ENCODE peak calls at places on chromosomes 5 and 9, in four cellular contexts. C is heart right ventricle, E is neuronal stem cell, Z is NT2/D1. H is an unnamed sample. For H3K4me1 and H3K27me3, the result is how much of the 10 kb centered on the place peaks cover.

GRCh38 chr9:684055-684949 is 157.2 kb upstream of the DMRT1 start:
- DNase-seq in C (no peak), E (peak), Z (peak), H (no peak)

GRCh38 chr9:134216961-134217360 is 52.6 kb upstream of the RNU6ATAC start:
- DNase-seq in C (no peak), E (no peak), Z (no peak), H (no peak)

GRCh38 chr5:14321936-14322335 is 178.8 kb downstream of the TRIO start:
- DNase-seq in C (no peak), E (no peak), Z (no peak), H (no peak)

GRCh38 chr5:93328833-93329232 is 252.2 kb downstream of the NR2F1-AS1 start:
- DNase-seq in C (no peak), E (no peak), Z (no peak), H (no peak)

GRCh38 chr5:95620030-95620869 is at the start of gene GPR150:
- DNase-seq in C (peak), E (peak), Z (no peak), H (no peak)

GRCh38 chr5:62585751-62586150 is 7.1 kb downstream of the LRRC70 start:
- DNase-seq in C (no peak), E (no peak), Z (no peak), H (no peak)

GRCh38 chr5:17436345-17436744 is 61.7 kb upstream of the TAF11L2 start:
- DNase-seq in C (no peak), E (no peak), Z (no peak), H (no peak)

GRCh38 chr9:4167040-4167671 is 132.7 kb downstream of the GLIS3 start:
- DNase-seq in C (no peak), E (no peak), Z (no peak), H (no peak)

GRCh38 chr5:129096382-129096991 is 1.9 kb downstream of the ISOC1 start:
- DNase-seq in C (no peak), E (no peak), Z (no peak), H (no peak)

GRCh38 chr5:81303563-81303962 is 2.2 kb downstream of the ZCCHC9 start:
- DNase-seq in C (no peak), E (no peak), Z (no peak), H (no peak)

GRCh38 chr5:139593716-139594319 is 32.7 kb downstream of the UBE2D2 start:
- DNase-seq in C (no peak), E (no peak), Z (no peak), H (no peak)

GRCh38 chr5:44332360-44332971 is 56.8 kb downstream of the FGF10 start:
- DNase-seq in C (no peak), E (peak), Z (peak), H (peak)

GRCh38 chr5:141402553-141403328 is at the start of gene PCDHGA9:
- DNase-seq in C (no peak), E (no peak), Z (no peak), H (no peak)

GRCh38 chr5:10674582-10674981 is 86.5 kb downstream of the DAP start:
- DNase-seq in C (no peak), E (no peak), Z (no peak), H (no peak)

GRCh38 chr5:116622375-116623075 is 47.9 kb upstream of the SEMA6A start:
- DNase-seq in C (no peak), E (no peak), Z (no peak), H (no peak)

GRCh38 chr5:174119386-174119785 is 73.9 kb downstream of the NSG2 start:
- DNase-seq in C (no peak), E (no peak), Z (no peak), H (no peak)

GRCh38 chr5:179289756-179290385 is 55.4 kb downstream of the ADAMTS2 start:
- DNase-seq in C (no peak), E (no peak), Z (no peak), H (no peak)

GRCh38 chr9:133538176-133538575 is 3.7 kb downstream of the ADAMTSL2 start:
- DNase-seq in C (no peak), E (no peak), Z (no peak), H (no peak)

GRCh38 chr9:132350861-132351315 is 3.9 kb downstream of the SETX start:
- DNase-seq in C (no peak), E (no peak), Z (no peak), H (no peak)

GRCh38 chr5:147483961-147484707 is 25.7 kb downstream of the DPYSL3 start:
- DNase-seq in C (peak), E (no peak), Z (no peak), H (no peak)

GRCh38 chr5:75510836-75511434 is 494 bp downstream of the CERT1 start:
- DNase-seq in C (peak), E (peak), Z (no peak), H (no peak)

GRCh38 chr9:123622696-123623095 is 266.7 kb downstream of the CRB2 start:
- DNase-seq in C (no peak), E (no peak), Z (no peak), H (no peak)

GRCh38 chr9:94210616-94211603 is 48.2 kb upstream of the ZNF169 start:
- DNase-seq in C (no peak), E (no peak), Z (no peak), H (no peak)

GRCh38 chr5:110354341-110354740 is 372.1 kb downstream of the TMEM232 start:
- DNase-seq in C (no peak), E (no peak), Z (no peak), H (no peak)

GRCh38 chr5:56616454-56617160 is 198.7 kb upstream of the MAP3K1 start:
- DNase-seq in C (no peak), E (no peak), Z (no peak), H (no peak)

GRCh38 chr5:142674438-142675210 is 11.3 kb downstream of the FGF1 start:
- DNase-seq in C (peak), E (no peak), Z (no peak), H (no peak)

GRCh38 chr5:178538624-178539344 is 51.4 kb downstream of the COL23A1 start:
- DNase-seq in C (no peak), E (no peak), Z (no peak), H (no peak)

GRCh38 chr5:72245517-72246238 is 74.4 kb downstream of the MRPS27 start:
- DNase-seq in C (no peak), E (no peak), Z (no peak), H (no peak)

GRCh38 chr5:13249854-13250253 is 694.6 kb downstream of the DNAH5 start:
- DNase-seq in C (no peak), E (no peak), Z (no peak), H (no peak)

GRCh38 chr9:88220652-88221051 is 82.4 kb upstream of the SPATA31C2 start:
- DNase-seq in C (no peak), E (no peak), Z (no peak), H (no peak)

GRCh38 chr9:83959061-83959460 is 21.0 kb downstream of the HNRNPK start:
- DNase-seq in C (no peak), E (no peak), Z (no peak), H (no peak)

GRCh38 chr9:81549500-81550206 is 139.7 kb downstream of the TLE1 start:
- DNase-seq in C (no peak), E (no peak), Z (no peak), H (peak)

GRCh38 chr5:179530069-179530998 is 20.0 kb upstream of the RUFY1 start:
- DNase-seq in C (peak), E (peak), Z (no peak), H (no peak)

GRCh38 chr9:109652971-109653370 is 127.0 kb upstream of the PALM2AKAP2 start:
- DNase-seq in C (peak), E (no peak), Z (no peak), H (no peak)

GRCh38 chr5:16737620-16738364 is 121.0 kb upstream of the RETREG1 start:
- DNase-seq in C (no peak), E (no peak), Z (no peak), H (no peak)

GRCh38 chr9:83772860-83773259 is 44.7 kb downstream of the GKAP1 start:
- DNase-seq in C (no peak), E (no peak), Z (no peak), H (no peak)

GRCh38 chr5:33662721-33663435 is 222.1 kb downstream of the TARS1 start:
- DNase-seq in C (no peak), E (no peak), Z (no peak), H (no peak)

GRCh38 chr5:124402144-124402581 is 344.3 kb downstream of the ZNF608 start:
- DNase-seq in C (no peak), E (no peak), Z (no peak), H (no peak)

GRCh38 chr5:111737716-111738115 is 19.3 kb downstream of the NREP start:
- DNase-seq in C (no peak), E (no peak), Z (no peak), H (no peak)

GRCh38 chr5:149838881-149839739 is 105.5 kb downstream of the PDE6A start:
- DNase-seq in C (no peak), E (no peak), Z (no peak), H (no peak)
- H3K4me1 ChIP-seq in C (under half), E (under half), Z (under half), H (under half)

DNA sequence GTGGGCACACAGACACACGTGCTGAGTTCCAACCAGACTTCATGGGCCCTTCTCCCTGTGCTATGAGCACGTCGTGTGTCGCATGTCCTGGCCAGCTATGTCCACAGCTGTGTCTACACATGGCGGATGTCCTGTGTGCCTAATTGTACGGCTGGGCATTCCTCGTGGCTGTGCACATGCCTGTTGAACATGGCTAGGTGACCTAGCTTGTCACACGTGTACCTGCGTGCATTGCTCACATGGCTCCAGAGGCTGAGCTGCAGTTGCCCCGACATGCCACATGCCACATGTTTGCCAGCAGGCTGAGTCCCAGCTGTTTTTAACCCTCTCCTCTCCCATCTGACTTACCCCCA is 742 bp upstream of the AQP3 start:
- DNase-seq in C (no peak), E (no peak), Z (no peak), H (no peak)
- H3K4me3 ChIP-seq in C (peak), E (peak), Z (peak), H (no peak)

DNA sequence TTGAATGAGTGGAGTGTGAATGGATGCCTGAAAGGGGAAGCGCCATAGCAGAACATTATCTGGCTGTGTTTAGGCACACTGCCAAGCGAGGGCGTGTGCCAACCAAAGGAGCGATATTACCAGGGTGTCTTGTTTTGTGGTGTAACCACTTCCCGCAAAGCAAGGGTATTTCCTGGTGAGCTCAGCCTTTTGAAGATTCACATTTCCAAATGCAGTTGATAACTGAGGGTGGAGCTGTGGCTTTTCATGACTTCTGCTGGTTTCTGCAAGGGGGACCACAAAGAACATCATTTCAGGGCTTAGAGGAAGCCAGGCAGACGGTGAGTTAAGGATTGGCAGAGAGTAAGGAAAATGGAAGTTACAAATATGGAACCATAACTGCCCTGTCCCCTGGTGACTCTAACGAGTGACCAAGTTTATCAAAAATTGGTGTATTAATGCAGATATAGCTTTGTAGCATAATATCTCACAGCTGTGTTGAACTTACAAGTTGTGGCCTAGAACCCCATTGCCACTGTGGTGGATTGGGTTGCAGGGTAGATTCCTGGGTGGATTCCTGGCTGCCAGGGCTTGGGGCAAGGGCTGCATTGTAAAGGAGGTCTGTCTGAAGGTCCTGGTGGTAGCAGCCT is 71.4 kb downstream of the RALGPS1 start:
- DNase-seq in C (peak), E (no peak), Z (no peak), H (no peak)
- H3K27me3 ChIP-seq in C (under half), E (under half), Z (under half), H (under half)

DNA sequence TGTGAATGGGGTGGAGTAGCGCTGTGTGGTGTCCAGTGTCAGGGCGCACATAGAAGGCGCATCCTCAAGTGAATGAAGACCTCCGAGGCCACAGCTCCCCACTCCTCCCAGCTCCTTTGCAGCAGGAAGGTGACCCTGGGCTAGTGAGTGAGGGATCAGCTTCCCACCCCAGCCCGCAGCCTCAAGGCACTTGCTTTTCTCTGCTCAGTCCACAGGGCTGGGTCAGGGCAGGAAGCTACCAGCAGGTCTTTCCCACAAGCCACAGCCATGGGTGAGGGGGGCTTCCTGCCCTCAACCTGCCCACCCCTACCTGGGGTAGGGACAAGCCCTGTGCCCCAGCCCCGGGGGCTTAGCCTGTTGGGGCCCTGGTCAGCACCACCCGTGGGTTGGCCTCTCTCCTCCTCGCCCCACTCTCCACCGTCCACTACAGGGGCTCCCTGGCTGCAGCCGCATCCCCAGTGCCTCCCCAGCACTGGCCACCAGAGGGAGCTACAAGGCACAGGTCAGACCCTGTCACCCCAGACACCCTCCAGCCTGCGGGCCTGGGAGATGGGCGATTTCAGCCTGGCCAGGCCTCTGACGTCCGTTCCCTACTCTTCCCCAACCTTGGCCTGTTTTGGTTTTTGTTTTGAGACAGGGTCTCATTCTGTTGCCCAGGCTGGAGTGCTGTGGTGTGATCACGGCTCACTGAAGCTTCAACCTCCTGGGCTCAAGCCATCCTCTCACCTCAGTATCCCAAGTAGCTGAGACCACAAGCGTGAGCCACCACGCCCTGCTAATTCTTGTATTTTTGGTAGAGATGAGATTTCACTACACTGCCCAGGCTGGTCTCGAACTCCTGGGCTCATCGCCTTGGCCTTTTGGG is 1.3 kb upstream of the ABCA2 start:
- DNase-seq in C (peak), E (peak), Z (peak), H (no peak)
- H3K4me1 ChIP-seq in C (half or more), E (under half), Z (under half), H (under half)

DNA sequence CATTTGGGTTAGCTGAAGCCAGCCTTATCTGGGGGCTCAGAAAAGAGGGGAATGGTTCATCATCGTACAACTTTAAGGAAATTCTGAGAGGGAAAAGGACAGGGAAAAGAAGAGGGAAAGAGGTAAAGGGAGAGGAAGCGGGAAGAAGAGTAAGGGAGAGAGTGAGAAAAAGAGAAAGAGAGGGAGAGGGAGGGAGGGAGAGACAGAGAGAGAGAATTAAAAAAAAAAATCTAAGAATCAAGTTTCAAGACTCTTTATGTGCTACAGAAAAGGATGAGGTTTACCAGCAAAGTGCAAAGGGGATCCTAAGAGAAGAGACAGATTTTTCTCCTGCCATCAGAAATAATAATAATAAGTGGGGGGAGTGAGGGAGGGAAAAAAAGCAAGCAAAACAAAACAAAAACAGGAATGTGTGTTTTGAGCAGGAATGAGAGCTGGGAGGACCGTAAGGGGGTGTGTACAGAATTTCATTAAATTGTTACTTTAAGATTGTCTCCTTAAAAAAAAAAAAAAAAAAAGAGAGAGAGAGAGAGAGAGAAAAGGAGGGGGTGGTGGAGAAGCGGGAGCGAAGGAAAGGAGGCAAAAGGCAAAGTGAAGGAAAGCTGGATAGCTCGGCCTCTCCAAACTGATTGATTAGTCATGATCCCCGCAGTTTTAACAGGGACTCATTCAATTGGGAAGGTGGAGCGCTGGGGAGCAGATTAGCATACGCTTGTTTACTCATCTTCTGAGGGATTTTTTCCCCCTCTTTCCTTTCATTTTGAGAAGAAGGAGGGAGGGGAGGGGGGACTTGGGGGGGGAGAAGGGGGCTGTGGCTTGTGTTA is 438 bp upstream of the PAPPA start:
- DNase-seq in C (no peak), E (peak), Z (peak), H (no peak)
- H3K4me3 ChIP-seq in C (peak), E (peak), Z (peak), H (no peak)

H was measured in iPS DF 6.9.